ENCODE peak calls at places on chromosomes 1 and 21, in five cellular contexts. I, W, C, Q and T are unnamed samples.

GRCh38 chr1:70459502-70460225 is 48.6 kb downstream of the CTH start:
- DNase-seq in I (no peak), W (no peak), C (no peak), Q (peak), T (peak)

GRCh38 chr21:15966651-15967050 is 236.9 kb downstream of the USP25 start:
- DNase-seq in I (no peak), W (no peak), C (no peak), Q (no peak), T (no peak)

GRCh38 chr21:36803801-36804452 is 105.0 kb downstream of the SIM2 start:
- DNase-seq in I (no peak), W (no peak), C (no peak), Q (no peak), T (no peak)

GRCh38 chr21:26715878-26716506 is 129.2 kb downstream of the ADAMTS1 start:
- DNase-seq in I (peak), W (peak), C (peak), Q (peak), T (peak)

GRCh38 chr1:192877283-192877886 is 68.5 kb downstream of the RGS2 start:
- DNase-seq in I (no peak), W (no peak), C (no peak), Q (no peak), T (peak)

GRCh38 chr1:10152709-10153284 is 57.6 kb upstream of the KIF1B start:
- DNase-seq in I (peak), W (peak), C (peak), Q (peak), T (peak)

GRCh38 chr1:41239988-41240610 is 2.0 kb downstream of the SCMH1 start:
- DNase-seq in I (no peak), W (no peak), C (no peak), Q (peak), T (peak)

GRCh38 chr1:113809651-113810602 is 2.3 kb downstream of the RSBN1 start:
- DNase-seq in I (no peak), W (no peak), C (no peak), Q (no peak), T (peak)

GRCh38 chr1:72281637-72282270 is 585 bp downstream of the NEGR1 start:
- DNase-seq in I (peak), W (no peak), C (no peak), Q (peak), T (no peak)

GRCh38 chr21:42132183-42132582 is 61.1 kb downstream of the UMODL1 start:
- DNase-seq in I (no peak), W (no peak), C (no peak), Q (no peak), T (no peak)

GRCh38 chr1:151012684-151013471 is 4.6 kb downstream of the PRUNE1 start:
- DNase-seq in I (no peak), W (no peak), C (no peak), Q (no peak), T (no peak)

GRCh38 chr1:39102537-39103320 is 76.6 kb downstream of the NDUFS5 start:
- DNase-seq in I (peak), W (peak), C (peak), Q (peak), T (peak)

GRCh38 chr21:26717146-26717739 is 128.0 kb downstream of the ADAMTS1 start:
- DNase-seq in I (no peak), W (no peak), C (no peak), Q (no peak), T (peak)

GRCh38 chr1:219794085-219794743 is 134.1 kb downstream of the SLC30A10 start:
- DNase-seq in I (no peak), W (no peak), C (no peak), Q (no peak), T (no peak)

GRCh38 chr1:164824542-164824941 is 265.6 kb downstream of the PBX1 start:
- DNase-seq in I (no peak), W (no peak), C (no peak), Q (no peak), T (no peak)

GRCh38 chr1:24606621-24607020 is 36.5 kb upstream of the SRRM1 start:
- DNase-seq in I (no peak), W (no peak), C (no peak), Q (no peak), T (no peak)

GRCh38 chr1:240094043-240094722 is 2.5 kb downstream of the FMN2 start:
- DNase-seq in I (no peak), W (no peak), C (no peak), Q (no peak), T (no peak)

GRCh38 chr1:115454835-115455511 is 116.9 kb upstream of the NGF start:
- DNase-seq in I (no peak), W (no peak), C (no peak), Q (no peak), T (no peak)

GRCh38 chr1:109482796-109483638 is 688 bp upstream of the ATXN7L2 start:
- DNase-seq in I (no peak), W (no peak), C (peak), Q (no peak), T (no peak)

GRCh38 chr1:208237241-208237640 is 6.9 kb downstream of the PLXNA2 start:
- DNase-seq in I (no peak), W (no peak), C (no peak), Q (no peak), T (no peak)
- H2BK12ac ChIP-seq in I (no peak), W (no peak), C (no peak), Q (no peak), T (no peak)

DNA sequence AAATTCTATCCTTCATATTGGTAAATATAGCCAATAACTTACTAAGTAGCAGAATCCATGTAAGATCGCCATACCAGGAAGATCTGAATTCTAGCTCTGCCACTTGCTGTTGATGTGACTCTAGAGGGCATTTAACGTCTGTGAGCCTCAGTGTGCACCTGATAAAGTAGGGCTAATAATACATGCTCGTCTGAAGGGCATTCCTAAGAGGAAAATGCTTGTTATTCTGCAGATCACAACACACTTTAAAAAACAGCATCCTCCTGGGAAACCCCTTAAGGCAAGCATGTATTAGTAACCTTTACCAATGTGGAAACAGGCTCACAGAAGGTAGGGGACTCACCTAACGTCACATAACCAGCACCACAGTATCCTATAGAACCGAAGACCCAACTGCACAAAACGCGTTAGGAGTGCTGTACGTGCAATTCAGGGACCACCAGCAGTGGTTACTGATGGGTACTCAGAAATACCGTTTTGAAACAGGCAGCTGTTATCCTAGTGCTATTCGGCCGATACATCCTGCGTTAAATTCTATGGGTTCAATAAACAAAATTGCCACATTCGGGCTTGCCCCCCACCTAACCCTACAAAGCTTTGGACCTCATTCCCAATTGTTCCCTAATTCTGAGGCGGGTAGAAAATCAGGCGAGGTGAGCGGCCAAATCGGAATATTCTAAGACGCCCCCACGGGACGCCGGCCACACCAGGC is 758 bp downstream of the DEPDC1 start:
- DNase-seq in I (peak), W (no peak), C (no peak), Q (no peak), T (peak)
- H2BK12ac ChIP-seq in I (no peak), W (no peak), C (peak), Q (no peak), T (no peak)

GRCh38 chr21:14452031-14452778 is 69.3 kb upstream of the HSPA13 start:
- DNase-seq in I (no peak), W (no peak), C (no peak), Q (no peak), T (peak)
- H2BK12ac ChIP-seq in I (no peak), W (no peak), C (no peak), Q (no peak), T (no peak)

GRCh38 chr1:30264672-30265025 is 458.7 kb downstream of the MATN1 start:
- DNase-seq in I (no peak), W (no peak), C (no peak), Q (no peak), T (no peak)
- H2BK12ac ChIP-seq in I (no peak), W (no peak), C (no peak), Q (no peak), T (no peak)

DNA sequence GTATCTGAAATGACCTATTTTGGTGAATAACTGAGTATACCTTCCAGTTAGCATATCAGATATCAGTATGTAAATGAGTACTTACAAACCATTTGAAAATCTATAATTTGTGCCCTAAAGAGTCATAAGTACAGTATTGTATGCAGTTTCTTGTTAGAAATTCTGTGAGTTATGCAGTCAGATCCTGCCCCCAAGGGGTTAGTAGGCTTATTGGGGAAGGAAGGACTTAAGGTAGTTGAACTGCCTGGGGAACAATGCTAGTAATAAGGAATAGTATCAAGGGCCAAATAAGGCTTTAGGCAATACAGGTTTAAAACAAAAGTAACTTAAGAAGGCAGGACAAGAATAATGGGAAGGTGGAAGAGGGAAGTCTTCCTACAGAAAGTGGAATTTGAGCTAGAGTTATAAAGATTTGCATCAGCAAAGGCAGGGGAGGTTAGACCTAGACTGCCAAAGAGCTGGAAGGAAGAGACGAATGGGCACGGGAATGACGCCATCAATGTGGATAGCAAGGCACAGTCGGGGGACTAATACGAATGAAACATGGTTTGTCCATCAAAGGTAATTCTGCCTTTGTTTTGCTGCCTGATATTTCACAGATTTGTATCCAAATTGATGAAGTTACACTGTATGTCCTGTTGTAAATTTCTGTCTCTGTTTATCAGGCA is 182.9 kb upstream of the DPYD start:
- DNase-seq in I (no peak), W (no peak), C (no peak), Q (no peak), T (peak)
- H2BK12ac ChIP-seq in I (no peak), W (no peak), C (no peak), Q (no peak), T (peak)

DNA sequence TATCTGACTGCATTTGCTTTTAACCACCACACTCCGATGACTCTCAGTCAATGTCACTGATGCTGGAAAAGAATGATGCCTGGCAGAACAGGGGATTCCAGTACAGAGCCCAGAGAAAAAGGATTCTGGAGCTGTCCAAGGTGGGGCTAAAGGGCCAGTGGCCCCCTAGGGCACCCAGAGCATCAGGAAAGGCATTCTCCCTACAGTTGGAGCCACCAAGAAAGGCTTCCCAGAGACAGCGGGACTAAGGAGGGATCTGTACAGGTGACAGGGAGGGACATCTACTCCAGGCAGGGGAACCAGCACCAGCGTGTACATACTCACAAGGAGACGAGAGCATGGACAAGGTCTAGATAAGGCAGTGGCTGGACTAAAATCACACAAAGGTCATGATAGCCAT is 111.8 kb upstream of the ZC3H12A start:
- DNase-seq in I (no peak), W (peak), C (peak), Q (no peak), T (no peak)
- H2BK12ac ChIP-seq in I (no peak), W (no peak), C (no peak), Q (no peak), T (no peak)

GRCh38 chr1:85448358-85448757 is 16.6 kb downstream of the DDAH1 start:
- DNase-seq in I (no peak), W (no peak), C (no peak), Q (no peak), T (peak)
- H2BK12ac ChIP-seq in I (no peak), W (no peak), C (no peak), Q (no peak), T (no peak)

DNA sequence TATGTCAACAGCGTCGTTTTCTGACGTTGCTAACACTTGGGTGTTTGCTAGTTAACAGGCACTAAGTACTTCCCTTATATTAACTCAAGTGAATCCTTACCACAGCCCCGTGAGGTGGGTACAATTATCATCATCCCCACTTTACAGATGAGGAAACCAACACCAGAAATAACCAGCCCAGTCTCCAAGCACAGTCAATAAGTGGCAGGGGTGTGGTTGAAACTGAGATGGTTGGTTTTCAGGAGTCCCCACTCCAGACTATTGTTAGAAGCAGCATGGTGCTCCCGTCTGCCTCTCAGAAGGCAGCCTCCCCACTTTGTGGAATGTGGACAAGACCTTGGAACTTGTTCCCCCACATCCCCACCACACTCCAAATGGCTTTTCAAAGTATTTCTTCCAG is 45.7 kb upstream of the ACOT11 start:
- DNase-seq in I (no peak), W (no peak), C (no peak), Q (no peak), T (no peak)
- H2BK12ac ChIP-seq in I (no peak), W (no peak), C (no peak), Q (peak), T (no peak)

GRCh38 chr1:168529533-168529932 is 14.3 kb downstream of the XCL2 start:
- DNase-seq in I (no peak), W (no peak), C (no peak), Q (no peak), T (no peak)
- H2BK12ac ChIP-seq in I (no peak), W (no peak), C (no peak), Q (no peak), T (no peak)